ENCODE peak calls at places on chromosomes 2 and 18, in four cellular contexts. One of them, this sample, is unnamed.

GRCh38 chr2:2183135-2183534 is 147.9 kb downstream of the MYT1L start:
- DNase-seq in sigmoid colon: no peak
- DNase-seq in A549: no peak
- DNase-seq in adrenal gland: no peak
- DNase-seq in this sample: no peak

GRCh38 chr2:53820711-53821110 is 33.9 kb downstream of the ERLEC1 start:
- DNase-seq in sigmoid colon: no peak
- DNase-seq in A549: no peak
- DNase-seq in adrenal gland: no peak
- DNase-seq in this sample: no peak

GRCh38 chr2:7672027-7672684 is 754.9 kb downstream of the RNF144A start:
- DNase-seq in sigmoid colon: no peak
- DNase-seq in A549: peak
- DNase-seq in adrenal gland: peak
- DNase-seq in this sample: no peak

GRCh38 chr2:187545238-187545751 is 8.9 kb downstream of the TFPI start:
- DNase-seq in sigmoid colon: no peak
- DNase-seq in A549: no peak
- DNase-seq in adrenal gland: no peak
- DNase-seq in this sample: no peak

GRCh38 chr2:40103163-40103562 is 324.1 kb upstream of the THUMPD2 start:
- DNase-seq in sigmoid colon: no peak
- DNase-seq in A549: no peak
- DNase-seq in adrenal gland: no peak
- DNase-seq in this sample: no peak

GRCh38 chr2:116416988-116417387 is 1397.5 kb upstream of the DDX18 start:
- DNase-seq in sigmoid colon: no peak
- DNase-seq in A549: no peak
- DNase-seq in adrenal gland: no peak
- DNase-seq in this sample: no peak

GRCh38 chr2:233076749-233077148 is 16.6 kb downstream of the INPP5D start:
- DNase-seq in sigmoid colon: no peak
- DNase-seq in A549: no peak
- DNase-seq in adrenal gland: no peak
- DNase-seq in this sample: no peak

GRCh38 chr2:73708527-73708926 is 28.6 kb downstream of the TPRKB start:
- DNase-seq in sigmoid colon: no peak
- DNase-seq in A549: no peak
- DNase-seq in adrenal gland: no peak
- DNase-seq in this sample: no peak

GRCh38 chr2:99569393-99569792 is 79.6 kb upstream of the REV1 start:
- DNase-seq in sigmoid colon: no peak
- DNase-seq in A549: no peak
- DNase-seq in adrenal gland: no peak
- DNase-seq in this sample: no peak

GRCh38 chr2:1656961-1657841 is 87.1 kb downstream of the PXDN start:
- DNase-seq in sigmoid colon: peak
- DNase-seq in A549: no peak
- DNase-seq in adrenal gland: peak
- DNase-seq in this sample: no peak

GRCh38 chr18:25349926-25350560 is 1.9 kb downstream of the ZNF521 start:
- DNase-seq in sigmoid colon: peak
- DNase-seq in A549: no peak
- DNase-seq in adrenal gland: peak
- DNase-seq in this sample: peak

GRCh38 chr2:237980751-237981150 is 13.9 kb downstream of the UBE2F start:
- DNase-seq in sigmoid colon: no peak
- DNase-seq in A549: no peak
- DNase-seq in adrenal gland: no peak
- DNase-seq in this sample: no peak

GRCh38 chr2:26017464-26018183 is 16.3 kb upstream of the RAB10 start:
- DNase-seq in sigmoid colon: peak
- DNase-seq in A549: no peak
- DNase-seq in adrenal gland: no peak
- DNase-seq in this sample: no peak

GRCh38 chr2:15818186-15818795 is 122.1 kb upstream of the MYCN start:
- DNase-seq in sigmoid colon: no peak
- DNase-seq in A549: no peak
- DNase-seq in adrenal gland: no peak
- DNase-seq in this sample: no peak

GRCh38 chr2:238974510-238975166 is 126.8 kb downstream of the TWIST2 start:
- DNase-seq in sigmoid colon: peak
- DNase-seq in A549: peak
- DNase-seq in adrenal gland: peak
- DNase-seq in this sample: peak

GRCh38 chr2:226733189-226733858 is 66.3 kb downstream of the IRS1 start:
- DNase-seq in sigmoid colon: no peak
- DNase-seq in A549: peak
- DNase-seq in adrenal gland: peak
- DNase-seq in this sample: no peak

GRCh38 chr2:190043441-190043840 is 19.1 kb downstream of the MSTN start:
- DNase-seq in sigmoid colon: no peak
- DNase-seq in A549: no peak
- DNase-seq in adrenal gland: no peak
- DNase-seq in this sample: no peak

GRCh38 chr2:239881031-239881471 is 144.1 kb downstream of the NDUFA10 start:
- DNase-seq in sigmoid colon: no peak
- DNase-seq in A549: no peak
- DNase-seq in adrenal gland: no peak
- DNase-seq in this sample: no peak

GRCh38 chr2:31980674-31981356 is 30.0 kb downstream of the MEMO1 start:
- DNase-seq in sigmoid colon: no peak
- DNase-seq in A549: peak
- DNase-seq in adrenal gland: no peak
- DNase-seq in this sample: no peak

GRCh38 chr2:241069821-241070281 is 32.2 kb downstream of the MTERF4 start:
- DNase-seq in sigmoid colon: peak
- DNase-seq in A549: no peak
- DNase-seq in adrenal gland: peak
- DNase-seq in this sample: no peak

GRCh38 chr2:104078431-104079157 is 775.3 kb upstream of the POU3F3 start:
- DNase-seq in sigmoid colon: no peak
- DNase-seq in A549: no peak
- DNase-seq in adrenal gland: no peak
- DNase-seq in this sample: no peak

GRCh38 chr2:85459771-85460170 is 41.3 kb downstream of the SH2D6 start:
- DNase-seq in sigmoid colon: no peak
- DNase-seq in A549: no peak
- DNase-seq in adrenal gland: no peak
- DNase-seq in this sample: no peak

GRCh38 chr2:173963323-173963816 is 1.8 kb downstream of the SP3 start:
- DNase-seq in sigmoid colon: peak
- DNase-seq in A549: peak
- DNase-seq in adrenal gland: peak
- DNase-seq in this sample: peak

GRCh38 chr2:239322414-239323086 is 78.3 kb downstream of the HDAC4 start:
- DNase-seq in sigmoid colon: no peak
- DNase-seq in A549: no peak
- DNase-seq in adrenal gland: peak
- DNase-seq in this sample: no peak

GRCh38 chr18:40566510-40566844 is 1388.6 kb upstream of the PIK3C3 start:
- DNase-seq in sigmoid colon: no peak
- DNase-seq in A549: no peak
- DNase-seq in adrenal gland: no peak
- DNase-seq in this sample: no peak

GRCh38 chr2:148244593-148245292 is 223.9 kb downstream of the MBD5 start:
- DNase-seq in sigmoid colon: no peak
- DNase-seq in A549: no peak
- DNase-seq in adrenal gland: no peak
- DNase-seq in this sample: no peak

GRCh38 chr18:48951448-48952286 is 902 bp upstream of the SMAD7 start:
- DNase-seq in sigmoid colon: peak
- DNase-seq in A549: no peak
- DNase-seq in adrenal gland: peak
- DNase-seq in this sample: peak

GRCh38 chr18:48952287-48953095 is 1.7 kb upstream of the SMAD7 start:
- DNase-seq in sigmoid colon: peak
- DNase-seq in A549: no peak
- DNase-seq in adrenal gland: peak
- DNase-seq in this sample: peak

GRCh38 chr18:48950536-48951447 is at the start of gene SMAD7:
- DNase-seq in sigmoid colon: no peak
- DNase-seq in A549: no peak
- DNase-seq in adrenal gland: no peak
- DNase-seq in this sample: no peak

GRCh38 chr18:48954837-48955527 is 4.2 kb upstream of the SMAD7 start:
- DNase-seq in sigmoid colon: no peak
- DNase-seq in A549: no peak
- DNase-seq in adrenal gland: no peak
- DNase-seq in this sample: no peak

GRCh38 chr18:48953096-48953706 is 2.4 kb upstream of the SMAD7 start:
- DNase-seq in sigmoid colon: no peak
- DNase-seq in A549: no peak
- DNase-seq in adrenal gland: no peak
- DNase-seq in this sample: no peak
- H3K4me3 ChIP-seq in sigmoid colon: peak
- H3K4me3 ChIP-seq in A549: peak
- H3K4me3 ChIP-seq in adrenal gland: peak
- H3K4me3 ChIP-seq in this sample: peak

DNA sequence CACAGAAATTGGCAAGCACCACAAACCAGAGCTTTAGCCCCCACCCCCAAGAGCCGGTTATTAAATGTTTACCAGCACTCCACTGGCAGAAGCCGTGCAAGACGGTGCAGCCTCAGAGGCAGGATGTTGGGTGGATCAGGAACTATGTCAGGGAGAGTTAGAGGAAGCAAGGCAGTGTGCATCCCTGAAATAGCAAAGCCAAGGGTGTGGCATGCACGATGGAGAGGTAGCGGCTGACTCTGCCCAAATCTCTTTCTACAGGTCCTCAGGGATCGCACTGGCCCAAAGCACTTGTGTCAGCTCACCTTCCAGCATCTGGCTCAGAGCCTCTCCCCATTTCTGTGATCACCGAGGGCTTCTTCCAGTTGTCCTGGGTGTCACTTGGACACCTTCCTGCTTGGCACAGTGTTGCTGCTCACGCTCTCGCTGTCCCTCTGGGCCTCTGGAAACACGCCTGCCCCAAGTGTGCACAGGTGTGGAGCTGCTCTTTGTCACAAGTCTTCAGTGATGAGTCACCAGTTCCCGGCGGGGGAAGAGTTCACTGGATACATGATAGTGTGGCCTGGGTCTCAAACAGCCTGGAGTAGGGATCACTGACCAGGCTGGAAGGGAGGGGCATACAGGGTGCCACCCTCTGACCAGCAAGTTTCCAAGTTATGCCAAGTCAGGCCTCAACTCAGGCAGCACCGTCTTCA is 17.3 kb upstream of the B3GNT7 start:
- DNase-seq in sigmoid colon: no peak
- DNase-seq in A549: no peak
- DNase-seq in adrenal gland: no peak
- DNase-seq in this sample: no peak
- TF ChIP-seq POLR2A in sigmoid colon: no peak
- TF ChIP-seq POLR2A in A549: no peak
- TF ChIP-seq POLR2A in adrenal gland: no peak
- TF ChIP-seq POLR2A in this sample: no peak

DNA sequence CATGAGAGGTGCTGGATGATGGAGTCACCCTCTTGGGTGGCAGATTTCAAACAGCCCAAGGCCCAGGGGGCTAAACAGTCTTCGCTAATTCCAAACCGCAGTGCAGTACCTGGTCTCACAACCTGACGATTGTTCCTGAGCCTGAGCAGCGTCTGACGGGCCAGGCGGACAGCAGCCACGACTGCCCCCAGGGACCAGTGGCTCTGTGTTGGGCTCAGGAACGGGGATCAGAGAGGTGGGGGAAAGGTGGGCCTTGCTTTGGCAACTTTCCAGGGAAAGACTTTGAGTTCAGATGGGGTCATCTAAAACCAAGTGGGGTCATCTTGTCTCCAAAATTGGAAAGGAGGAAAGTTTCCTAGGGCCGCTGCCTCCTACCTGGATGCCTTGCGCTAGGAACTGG is 497 bp downstream of the COLEC11 start:
- DNase-seq in sigmoid colon: no peak
- DNase-seq in A549: no peak
- DNase-seq in adrenal gland: no peak
- DNase-seq in this sample: no peak
- H3K27ac ChIP-seq in sigmoid colon: no peak
- H3K27ac ChIP-seq in A549: no peak
- H3K27ac ChIP-seq in adrenal gland: no peak
- H3K27ac ChIP-seq in this sample: no peak

DNA sequence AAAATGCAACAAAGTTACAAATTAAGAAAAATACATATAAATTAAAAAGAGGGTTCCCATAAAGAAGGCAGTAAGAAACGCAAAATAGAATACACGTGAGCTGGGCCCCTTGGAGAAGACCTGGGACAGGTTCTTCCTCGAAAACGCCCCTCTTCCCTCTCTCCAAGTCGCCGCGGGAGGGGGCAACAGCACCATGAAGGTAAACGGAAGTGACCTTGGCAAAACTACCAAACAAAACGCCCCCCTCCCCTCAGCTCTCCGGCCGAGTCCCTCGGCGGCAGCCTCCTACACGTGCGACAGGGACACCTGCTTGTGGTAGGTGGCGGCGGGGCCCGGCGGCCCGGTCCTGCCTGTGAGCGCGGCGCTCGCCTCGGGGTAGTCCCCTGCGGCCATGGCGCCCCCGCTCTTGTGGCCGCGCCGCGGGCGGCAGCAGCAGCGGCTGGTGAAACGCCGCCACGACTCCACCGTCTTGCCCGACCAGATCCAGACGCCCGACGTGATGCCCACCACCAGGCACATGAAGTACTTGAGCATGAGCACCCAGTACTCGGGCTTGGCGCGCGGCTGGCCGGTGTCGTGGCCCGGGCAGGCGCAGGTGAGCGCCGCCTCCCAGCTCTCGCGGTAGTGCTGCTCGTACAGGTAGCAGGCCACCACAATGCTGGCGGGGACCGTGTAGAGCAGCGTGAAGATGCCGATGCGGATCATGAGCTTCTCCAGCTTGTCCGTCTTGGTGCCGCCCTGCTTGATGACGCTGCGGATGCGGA is 2.8 kb downstream of the FZD5 start:
- DNase-seq in sigmoid colon: no peak
- DNase-seq in A549: no peak
- DNase-seq in adrenal gland: no peak
- DNase-seq in this sample: no peak
- H3K4me3 ChIP-seq in sigmoid colon: peak
- H3K4me3 ChIP-seq in A549: no peak
- H3K4me3 ChIP-seq in adrenal gland: peak
- H3K4me3 ChIP-seq in this sample: no peak

This sample was measured in uterus.